ENCODE peak calls at places on chromosomes 4 and X, in four cellular contexts. One of them, this sample, is unnamed.

GRCh38 chr4:183261953-183262775 is 57.9 kb downstream of the CLDN22 start:
- DNase-seq in activated T-helper 1 cell treated with Interleukin-2 at 50 U/mL for 16 hours: peak
- DNase-seq in testis: peak
- DNase-seq in BE2C: peak
- DNase-seq in this sample: peak

GRCh38 chr4:83599183-83599582 is 63.3 kb downstream of the GPAT3 start:
- DNase-seq in BE2C: no peak
- DNase-seq in activated T-helper 1 cell treated with Interleukin-2 at 50 U/mL for 16 hours: no peak
- DNase-seq in testis: no peak
- DNase-seq in this sample: peak

GRCh38 chr4:126737899-126738526 is 894.7 kb upstream of the INTU start:
- DNase-seq in BE2C: no peak
- DNase-seq in testis: no peak
- DNase-seq in activated T-helper 1 cell treated with Interleukin-2 at 50 U/mL for 16 hours: no peak
- DNase-seq in this sample: no peak

GRCh38 chrX:132023896-132024386 is 839 bp downstream of the STK26 start:
- DNase-seq in BE2C: no peak
- DNase-seq in activated T-helper 1 cell treated with Interleukin-2 at 50 U/mL for 16 hours: peak
- DNase-seq in testis: peak
- DNase-seq in this sample: peak

GRCh38 chrX:36583674-36584073 is 424.5 kb upstream of the FAM47C start:
- DNase-seq in testis: no peak
- DNase-seq in BE2C: no peak
- DNase-seq in activated T-helper 1 cell treated with Interleukin-2 at 50 U/mL for 16 hours: no peak
- DNase-seq in this sample: no peak

GRCh38 chrX:120697053-120697452 is 67.2 kb upstream of the C1GALT1C1 start:
- DNase-seq in BE2C: no peak
- DNase-seq in activated T-helper 1 cell treated with Interleukin-2 at 50 U/mL for 16 hours: no peak
- DNase-seq in testis: no peak
- DNase-seq in this sample: no peak

GRCh38 chr4:107858158-107858742 is 33.5 kb downstream of the SGMS2 start:
- DNase-seq in testis: no peak
- DNase-seq in activated T-helper 1 cell treated with Interleukin-2 at 50 U/mL for 16 hours: no peak
- DNase-seq in BE2C: no peak
- DNase-seq in this sample: no peak

GRCh38 chr4:54228064-54228527 is 997 bp upstream of the PDGFRA start:
- DNase-seq in BE2C: peak
- DNase-seq in activated T-helper 1 cell treated with Interleukin-2 at 50 U/mL for 16 hours: no peak
- DNase-seq in testis: peak
- DNase-seq in this sample: peak

GRCh38 chr4:156584100-156584499 is 387.5 kb downstream of the PDGFC start:
- DNase-seq in BE2C: no peak
- DNase-seq in testis: no peak
- DNase-seq in activated T-helper 1 cell treated with Interleukin-2 at 50 U/mL for 16 hours: no peak
- DNase-seq in this sample: no peak

GRCh38 chrX:131729295-131729694 is 185.4 kb downstream of the OR13H1 start:
- DNase-seq in BE2C: no peak
- DNase-seq in testis: peak
- DNase-seq in activated T-helper 1 cell treated with Interleukin-2 at 50 U/mL for 16 hours: peak
- DNase-seq in this sample: peak

GRCh38 chr4:19262467-19262866 is 989.2 kb upstream of the SLIT2 start:
- DNase-seq in BE2C: no peak
- DNase-seq in testis: peak
- DNase-seq in activated T-helper 1 cell treated with Interleukin-2 at 50 U/mL for 16 hours: no peak
- DNase-seq in this sample: peak

GRCh38 chr4:147943159-147943638 is 211.3 kb downstream of the ARHGAP10 start:
- DNase-seq in activated T-helper 1 cell treated with Interleukin-2 at 50 U/mL for 16 hours: no peak
- DNase-seq in testis: no peak
- DNase-seq in BE2C: no peak
- DNase-seq in this sample: no peak

GRCh38 chr4:153142700-153143438 is 61.4 kb upstream of the TRIM2 start:
- DNase-seq in BE2C: peak
- DNase-seq in testis: peak
- DNase-seq in activated T-helper 1 cell treated with Interleukin-2 at 50 U/mL for 16 hours: no peak
- DNase-seq in this sample: peak